ENCODE peak calls at places on chromosomes 11 and 22, in eight cellular contexts. J is ovary, I is fibroblast of lung, V is testis, H is HCT116, E is PC-9, D is mesenchymal stem cell, R is BJ. N is an unnamed sample. For H3K27me3, the result is how much of the 10 kb centered on the place peaks cover.

GRCh38 chr11:16820324-16821092 is 82.1 kb downstream of the C11orf58 start:
- DNase-seq in V (peak), J (peak), H (peak), D (peak), R (peak), E (peak), I (peak), N (peak)

GRCh38 chr22:21582801-21583740 is 15.6 kb downstream of the UBE2L3 start:
- DNase-seq in I (no peak), J (no peak), H (no peak), E (no peak), V (no peak), D (no peak), R (no peak), N (no peak)

GRCh38 chr11:117256573-117256972 is 24.1 kb downstream of the RNF214 start:
- DNase-seq in E (no peak), I (peak), V (no peak), H (no peak), J (no peak), D (peak), R (no peak), N (no peak)

GRCh38 chr11:64864473-64865285 is 13.7 kb downstream of the EHD1 start:
- DNase-seq in D (peak), I (peak), R (no peak), E (peak), V (peak), J (peak), H (no peak), N (peak)

GRCh38 chr11:2975594-2975993 is 16.5 kb downstream of the NAP1L4 start:
- DNase-seq in E (no peak), J (no peak), H (peak), V (peak), I (peak), D (peak), R (no peak), N (no peak)

GRCh38 chr11:100630898-100631297 is 56.2 kb upstream of the ARHGAP42 start:
- DNase-seq in I (no peak), J (no peak), E (no peak), V (no peak), H (no peak), D (peak), R (no peak), N (no peak)

GRCh38 chr11:7871056-7871455 is 60.0 kb downstream of the OR10A6 start:
- DNase-seq in R (no peak), J (no peak), I (peak), E (no peak), V (no peak), H (no peak), D (no peak), N (no peak)

GRCh38 chr11:114061053-114062049 is 1.8 kb downstream of the ZBTB16 start:
- DNase-seq in I (peak), J (peak), V (peak), D (peak), R (no peak), E (no peak), H (no peak), N (peak)

GRCh38 chr11:123188508-123189165 is 6.4 kb downstream of the CLMP start:
- DNase-seq in D (peak), E (no peak), R (peak), J (no peak), I (peak), H (no peak), V (peak), N (no peak)

GRCh38 chr22:32534252-32535215 is 59.9 kb downstream of the FBXO7 start:
- DNase-seq in E (no peak), I (no peak), D (peak), V (no peak), R (peak), H (no peak), J (no peak), N (peak)

GRCh38 chr22:20803696-20804324 is 29.9 kb downstream of the SERPIND1 start:
- DNase-seq in E (peak), D (peak), I (peak), H (peak), J (no peak), R (no peak), V (peak), N (no peak)

GRCh38 chr11:128299132-128299726 is 288.1 kb downstream of the ETS1 start:
- DNase-seq in V (no peak), R (peak), H (no peak), J (no peak), D (peak), E (no peak), I (peak), N (no peak)

GRCh38 chr11:70820311-70820710 is 422.0 kb downstream of the CTTN start:
- DNase-seq in J (no peak), V (no peak), H (no peak), E (no peak), D (no peak), I (no peak), R (no peak), N (no peak)
- H3K27me3 ChIP-seq in J (under half), V (under half), H (under half), E (under half), D (under half), I (under half), R (under half), N (under half)

GRCh38 chr11:129376658-129377341 is 1.2 kb downstream of the BARX2 start:
- DNase-seq in R (no peak), H (no peak), V (no peak), D (no peak), J (no peak), E (no peak), I (peak), N (no peak)

GRCh38 chr11:129377739-129378138 is 2.1 kb downstream of the BARX2 start:
- DNase-seq in I (no peak), D (no peak), J (no peak), V (no peak), H (no peak), R (no peak), E (no peak), N (no peak)

GRCh38 chr11:129383060-129383459 is 7.4 kb downstream of the BARX2 start:
- DNase-seq in D (no peak), I (no peak), V (no peak), J (no peak), E (no peak), H (no peak), R (no peak), N (no peak)

GRCh38 chr11:129382583-129382982 is 6.9 kb downstream of the BARX2 start:
- DNase-seq in E (no peak), R (no peak), H (no peak), I (no peak), D (no peak), J (no peak), V (no peak), N (no peak)

DNA sequence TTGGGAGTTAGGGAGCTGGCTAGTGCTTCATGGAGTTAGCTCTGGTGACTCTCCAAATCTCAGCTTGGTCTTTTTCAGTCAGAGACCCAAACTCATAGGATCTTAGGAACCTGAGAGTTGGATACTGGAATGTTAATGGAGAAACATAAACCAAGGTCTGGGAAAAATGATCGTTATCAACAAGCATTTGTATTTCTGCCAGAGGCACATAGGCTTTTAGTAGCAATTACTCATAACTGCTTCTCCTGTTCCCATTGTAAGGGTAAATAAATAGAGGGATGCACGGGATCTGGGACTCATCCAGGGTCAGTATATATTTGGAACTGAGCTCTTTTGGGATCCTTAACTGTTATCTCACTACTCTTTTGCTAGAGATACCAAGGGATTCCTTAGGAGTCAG is 4.8 kb downstream of the BARX2 start:
- DNase-seq in H (no peak), I (no peak), J (no peak), D (no peak), E (no peak), V (no peak), R (no peak), N (no peak)
- H3K27me3 ChIP-seq in H (under half), I (under half), J (under half), D (half or more), E (under half), V (under half), R (under half), N (under half)

DNA sequence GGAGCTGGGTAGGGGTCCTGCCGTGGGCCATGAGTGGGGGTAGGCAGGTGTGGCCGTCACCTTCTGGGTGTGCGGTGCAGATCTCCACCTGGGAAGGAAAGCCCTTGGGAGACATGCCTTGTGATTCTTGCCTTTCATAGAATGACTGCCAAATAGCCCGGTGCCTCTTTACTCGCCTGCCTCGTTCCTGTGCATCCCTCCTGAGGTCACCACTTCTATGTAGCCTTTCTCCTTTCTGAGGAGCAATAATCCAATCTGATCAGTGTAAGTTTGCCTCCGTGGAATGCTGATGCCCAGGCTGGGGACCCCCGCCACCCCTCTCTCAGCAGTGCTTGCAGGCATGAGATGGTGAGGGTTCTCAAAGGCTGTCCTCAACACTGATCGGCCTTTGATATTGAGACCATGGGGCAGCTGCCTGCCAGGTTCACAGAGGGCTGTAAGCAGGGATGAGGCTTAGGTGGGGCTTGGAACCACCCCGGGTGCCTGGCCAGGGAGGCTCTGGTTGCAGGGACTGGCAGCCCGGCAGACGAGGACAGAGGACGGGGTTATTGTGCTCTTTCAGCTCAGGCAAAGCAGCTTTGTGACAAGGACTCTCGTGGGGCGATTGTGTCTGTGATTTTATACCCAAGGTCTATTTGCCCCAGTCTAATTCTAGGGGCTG is 86.1 kb upstream of the WNT7B start:
- DNase-seq in R (no peak), H (no peak), D (no peak), I (no peak), J (no peak), E (no peak), V (peak), N (peak)
- H3K27me3 ChIP-seq in R (under half), H (under half), D (under half), I (under half), J (under half), E (under half), V (under half), N (under half)

GRCh38 chr22:45895436-45896152 is 81.4 kb downstream of the WNT7B start:
- DNase-seq in I (no peak), E (no peak), H (no peak), R (no peak), D (no peak), J (no peak), V (no peak), N (peak)
- H3K27me3 ChIP-seq in I (under half), E (under half), H (under half), R (under half), D (half or more), J (under half), V (under half), N (half or more)

GRCh38 chr11:11170352-11171084 is 182.5 kb downstream of the CSNK2A3 start:
- DNase-seq in R (no peak), I (no peak), J (no peak), V (no peak), H (no peak), D (no peak), E (no peak), N (no peak)
- H3K27me3 ChIP-seq in R (under half), I (under half), J (under half), V (under half), H (under half), D (under half), E (under half), N (under half)